ENCODE peak calls at places on chromosome 2, in six cellular contexts. J, M, A, E, G and Y are unnamed samples.

GRCh38 chr2:235834781-235835180 is 333.4 kb downstream of the GBX2 start:
- DNase-seq in E (no peak), A (no peak), J (no peak), G (no peak), M (no peak), Y (no peak)

GRCh38 chr2:137865954-137866540 is 98.2 kb upstream of the HNMT start:
- DNase-seq in A (peak; percentile 53), J (peak; percentile 73), M (peak; percentile 77), E (peak; percentile 55), G (no peak), Y (peak; percentile 76)

GRCh38 chr2:857937-858336 is 92.7 kb upstream of the SNTG2 start:
- DNase-seq in M (no peak), A (no peak), G (no peak), E (no peak), J (no peak), Y (no peak)

GRCh38 chr2:112920923-112921532 is 10.1 kb downstream of the IL37 start:
- DNase-seq in G (no peak), J (no peak), M (no peak), A (peak; percentile 49), E (no peak), Y (no peak)

GRCh38 chr2:152635635-152636298 is 81.5 kb downstream of the PRPF40A start:
- DNase-seq in E (peak; percentile 73), G (no peak), A (peak; percentile 34), M (peak; percentile 76), J (peak; percentile 78), Y (peak; percentile 90)

GRCh38 chr2:42169869-42170465 is 814 bp downstream of the EML4 start:
- DNase-seq in M (no peak), G (no peak), A (no peak), E (no peak), J (no peak), Y (no peak)

GRCh38 chr2:236281423-236281822 is 17.2 kb upstream of the ASB18 start:
- DNase-seq in G (no peak), J (no peak), M (no peak), A (no peak), E (no peak), Y (no peak)

GRCh38 chr2:20457027-20457426 is 10.2 kb downstream of the RHOB start:
- DNase-seq in E (no peak), M (no peak), J (no peak), G (no peak), A (no peak), Y (no peak)

GRCh38 chr2:43766006-43766405 is 7.8 kb upstream of the DYNC2LI1 start:
- DNase-seq in J (no peak), E (no peak), M (no peak), A (no peak), G (no peak), Y (no peak)

GRCh38 chr2:206869824-206870495 is 69.4 kb upstream of the CPO start:
- DNase-seq in M (no peak), E (no peak), A (no peak), J (no peak), G (no peak), Y (no peak)

GRCh38 chr2:111930404-111930803 is 32.0 kb downstream of the MERTK start:
- DNase-seq in M (no peak), G (no peak), A (no peak), J (no peak), E (no peak), Y (no peak)

GRCh38 chr2:15730545-15731212 is 139.0 kb downstream of the DDX1 start:
- DNase-seq in J (no peak), A (peak; percentile 81), G (peak; percentile 19), E (peak; percentile 76), M (peak; percentile 80), Y (no peak)

GRCh38 chr2:120601566-120601965 is 134.1 kb upstream of the GLI2 start:
- DNase-seq in M (no peak), G (no peak), A (no peak), J (no peak), E (no peak), Y (no peak)

GRCh38 chr2:121309801-121310200 is 24.8 kb upstream of the TFCP2L1 start:
- DNase-seq in M (no peak), G (no peak), J (no peak), A (no peak), E (no peak), Y (no peak)

GRCh38 chr2:106159867-106160785 is 34.0 kb downstream of the UXS1 start:
- DNase-seq in M (no peak), E (no peak), J (no peak), A (no peak), G (no peak), Y (no peak)

GRCh38 chr2:213251618-213252017 is 32.6 kb upstream of the SPAG16 start:
- DNase-seq in E (peak; percentile 24), J (no peak), G (no peak), M (peak; percentile 72), A (peak; percentile 50), Y (no peak)

GRCh38 chr2:215605214-215605613 is 169.3 kb upstream of the FN1 start:
- DNase-seq in A (no peak), J (no peak), E (no peak), G (no peak), M (no peak), Y (no peak)

GRCh38 chr2:142307716-142308115 is 176.9 kb upstream of the LRP1B start:
- DNase-seq in M (no peak), J (no peak), A (no peak), E (no peak), G (no peak), Y (no peak)

GRCh38 chr2:170715062-170715931 is at the start of gene SP5:
- DNase-seq in J (peak; percentile 66), M (peak; percentile 100), A (peak; percentile 35), E (peak; percentile 93), G (no peak), Y (peak; percentile 46)

GRCh38 chr2:1405967-1406366 is 7.3 kb upstream of the TPO start:
- DNase-seq in A (no peak), M (no peak), J (no peak), E (no peak), G (no peak), Y (no peak)

GRCh38 chr2:179180242-179180641 is 84.4 kb downstream of the SESTD1 start:
- DNase-seq in J (no peak), M (peak; percentile 75), G (no peak), A (no peak), E (no peak), Y (no peak)

GRCh38 chr2:65382776-65383357 is 49.5 kb downstream of the SPRED2 start:
- DNase-seq in M (peak; percentile 86), J (no peak), G (no peak), E (peak; percentile 87), A (peak; percentile 96), Y (no peak)

GRCh38 chr2:15841776-15842554 is 98.4 kb upstream of the MYCN start:
- DNase-seq in M (peak; percentile 32), J (no peak), A (no peak), G (no peak), E (no peak), Y (no peak)

GRCh38 chr2:234611209-234611608 is 114.3 kb upstream of the ARL4C start:
- DNase-seq in G (no peak), E (no peak), J (no peak), A (peak; percentile 8), M (peak; percentile 38), Y (no peak)
- TF ChIP-seq ATF3 in G (no peak), E (no peak), J (no peak), A (no peak), M (no peak), Y (no peak)

DNA sequence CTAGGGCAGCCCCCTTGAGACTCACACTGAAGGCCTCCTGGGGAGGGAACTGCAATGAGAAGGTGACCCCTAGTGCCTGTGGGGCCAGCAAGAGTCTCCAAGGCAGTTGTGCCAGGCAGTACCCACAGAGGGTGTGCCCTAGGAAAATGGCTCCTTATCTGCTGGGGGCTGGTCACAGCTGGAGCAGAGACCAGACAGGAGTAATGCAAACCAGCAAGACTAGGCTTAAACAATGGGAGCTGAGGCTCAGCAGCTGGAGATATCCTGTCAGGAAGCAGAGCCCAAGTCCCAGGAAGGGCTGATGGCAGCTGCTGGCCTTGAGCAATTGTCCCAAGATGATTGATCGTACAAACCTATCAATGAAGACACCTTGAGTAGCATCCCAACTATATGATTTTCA is 26.8 kb upstream of the E2F6 start:
- DNase-seq in E (no peak), M (no peak), G (no peak), J (no peak), A (no peak), Y (no peak)
- TF ChIP-seq ATF3 in E (no peak), M (no peak), G (no peak), J (no peak), A (no peak), Y (no peak)

GRCh38 chr2:72146357-72147302 is 1.0 kb downstream of the CYP26B1 start:
- DNase-seq in M (no peak), J (peak; percentile 58), G (no peak), E (no peak), A (no peak), Y (peak; percentile 58)

GRCh38 chr2:72145658-72146329 is 1.9 kb downstream of the CYP26B1 start:
- DNase-seq in M (no peak), G (no peak), J (no peak), A (no peak), E (no peak), Y (no peak)

GRCh38 chr2:72144412-72144745 is 3.3 kb downstream of the CYP26B1 start:
- DNase-seq in A (no peak), M (no peak), G (no peak), E (no peak), J (no peak), Y (no peak)

GRCh38 chr2:72143441-72144356 is 4.0 kb downstream of the CYP26B1 start:
- DNase-seq in A (no peak), M (no peak), G (no peak), J (no peak), E (no peak), Y (peak; percentile 76)

GRCh38 chr2:72144746-72145657 is 2.7 kb downstream of the CYP26B1 start:
- DNase-seq in E (no peak), A (peak; percentile 58), G (no peak), J (peak; percentile 85), M (peak; percentile 24), Y (no peak)
- TF ChIP-seq ATF3 in E (no peak), A (no peak), G (no peak), J (no peak), M (no peak), Y (no peak)

DNA sequence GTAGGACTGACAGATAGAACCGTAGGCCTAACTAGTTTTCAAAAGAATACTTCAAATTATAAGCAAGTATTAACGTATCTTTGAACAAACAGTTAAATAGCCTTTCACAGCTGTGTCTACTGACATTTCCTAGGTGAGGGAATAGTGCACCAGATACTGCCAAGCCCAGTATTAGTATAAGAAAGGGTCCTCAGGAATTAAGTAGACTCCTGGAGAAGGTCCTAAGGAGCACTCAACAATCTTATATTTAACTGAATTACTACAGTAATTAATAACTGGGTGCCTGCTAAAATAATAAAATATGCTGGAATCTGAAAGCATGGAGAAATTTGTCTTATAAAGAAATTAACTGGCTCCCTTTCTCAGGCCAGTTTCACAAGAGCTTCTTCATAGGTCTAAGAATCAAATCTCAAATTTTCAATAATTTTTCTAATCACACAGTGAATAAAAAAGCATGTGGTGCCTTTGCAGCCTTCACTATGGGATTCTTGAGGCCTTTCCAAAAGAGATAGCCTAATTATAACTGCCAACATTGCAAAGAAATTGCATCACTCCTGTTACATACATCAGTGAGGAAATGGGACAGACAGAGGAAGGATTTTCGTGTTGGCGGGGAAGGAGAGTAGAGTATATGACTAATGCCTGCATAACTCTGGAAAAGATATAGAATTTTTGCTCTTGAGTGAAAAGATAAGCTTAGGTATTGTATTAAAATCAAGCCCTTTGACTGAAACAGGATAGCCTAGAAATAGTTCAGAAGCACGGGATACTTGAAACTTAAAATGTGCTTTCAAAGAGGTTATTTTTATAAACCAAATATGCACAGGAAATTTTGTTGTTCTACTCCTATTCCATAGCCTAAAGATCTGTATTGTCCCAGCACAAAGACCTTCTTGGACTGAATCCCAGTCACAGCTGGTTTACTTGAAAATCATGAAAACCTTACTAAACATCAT is 228.6 kb upstream of the STK17B start:
- DNase-seq in J (no peak), E (peak; percentile 30), M (no peak), A (peak; percentile 40), G (no peak), Y (no peak)
- TF ChIP-seq ATF3 in J (no peak), E (no peak), M (no peak), A (peak; percentile 72), G (no peak), Y (no peak)